ENCODE peak calls at places on chromosomes 5 and 9, in four cellular contexts. U is stomach, Q is prostate gland, K is transverse colon. L is an unnamed sample.

GRCh38 chr9:85603920-85604319 is 137.8 kb downstream of the AGTPBP1 start:
- DNase-seq in U (no peak), Q (no peak), K (no peak), L (no peak)

GRCh38 chr5:6582507-6583048 is 50.3 kb downstream of the NSUN2 start:
- DNase-seq in K (no peak), U (no peak), Q (no peak), L (no peak)

GRCh38 chr9:104025945-104026344 is 68.2 kb upstream of the SMC2 start:
- DNase-seq in K (no peak), Q (no peak), U (no peak), L (no peak)

GRCh38 chr5:136015966-136016365 is 12.8 kb upstream of the TGFBI start:
- DNase-seq in K (no peak), Q (no peak), U (no peak), L (no peak)

GRCh38 chr9:16515207-16515606 is 355.3 kb downstream of the BNC2 start:
- DNase-seq in Q (no peak), U (no peak), K (no peak), L (no peak)

GRCh38 chr9:27726244-27727141 is 153.2 kb upstream of the C9orf72 start:
- DNase-seq in Q (peak; percentile 42), K (peak; percentile 59), U (peak; percentile 52), L (no peak)

GRCh38 chr5:84304591-84304990 is 80.1 kb downstream of the EDIL3 start:
- DNase-seq in U (no peak), K (no peak), Q (no peak), L (no peak)

GRCh38 chr5:57004800-57005199 is 52.9 kb upstream of the MIER3 start:
- DNase-seq in K (no peak), Q (no peak), U (no peak), L (no peak)

GRCh38 chr5:115414406-115415142 is 118.1 kb upstream of the CCDC112 start:
- DNase-seq in U (no peak), K (peak; percentile 50), Q (no peak), L (no peak)

GRCh38 chr5:179317411-179318192 is 27.7 kb downstream of the ADAMTS2 start:
- DNase-seq in U (no peak), K (no peak), Q (no peak), L (peak; percentile 63)

GRCh38 chr5:68420476-68421344 is 205.2 kb downstream of the PIK3R1 start:
- DNase-seq in U (peak; percentile 52), Q (no peak), K (peak; percentile 28), L (peak; percentile 86)

GRCh38 chr9:36100532-36100931 is 36.0 kb upstream of the GLIPR2 start:
- DNase-seq in K (no peak), U (no peak), Q (no peak), L (no peak)

GRCh38 chr5:59517926-59518585 is 375.5 kb downstream of the PDE4D start:
- DNase-seq in Q (no peak), U (no peak), K (no peak), L (no peak)

GRCh38 chr5:170747851-170748250 is 35.7 kb upstream of the GABRP start:
- DNase-seq in U (no peak), K (no peak), Q (no peak), L (no peak)

GRCh38 chr5:89351975-89352374 is 469.0 kb upstream of the MEF2C start:
- DNase-seq in Q (no peak), K (no peak), U (no peak), L (no peak)

GRCh38 chr5:172743112-172743959 is 27.7 kb downstream of the DUSP1 start:
- DNase-seq in K (no peak), U (no peak), Q (no peak), L (no peak)

GRCh38 chr9:92463989-92464388 is 18.3 kb downstream of the ASPN start:
- DNase-seq in U (no peak), K (no peak), Q (no peak), L (no peak)
- TF ChIP-seq POLR2AphosphoS5 in U (peak; percentile 62), K (peak; percentile 59), Q (peak; percentile 69), L (no peak)

GRCh38 chr5:107658528-107658927 is 12.2 kb downstream of the EFNA5 start:
- DNase-seq in K (no peak), U (no peak), Q (no peak), L (no peak)
- H3K4me3 ChIP-seq in K (no peak overlapping the region), U (no peak overlapping the region), Q (no peak overlapping the region), L (no peak overlapping the region)

GRCh38 chr5:150561192-150561512 is 53.2 kb downstream of the NDST1 start:
- DNase-seq in Q (no peak), U (no peak), K (no peak), L (no peak)

GRCh38 chr5:150559088-150559487 is 51.2 kb downstream of the NDST1 start:
- DNase-seq in Q (no peak), K (no peak), U (no peak), L (no peak)

GRCh38 chr5:150559701-150560100 is 51.8 kb downstream of the NDST1 start:
- DNase-seq in K (no peak), U (no peak), Q (no peak), L (no peak)

GRCh38 chr5:150561571-150562295 is 53.8 kb downstream of the NDST1 start:
- DNase-seq in U (no peak), K (no peak), Q (no peak), L (no peak)

DNA sequence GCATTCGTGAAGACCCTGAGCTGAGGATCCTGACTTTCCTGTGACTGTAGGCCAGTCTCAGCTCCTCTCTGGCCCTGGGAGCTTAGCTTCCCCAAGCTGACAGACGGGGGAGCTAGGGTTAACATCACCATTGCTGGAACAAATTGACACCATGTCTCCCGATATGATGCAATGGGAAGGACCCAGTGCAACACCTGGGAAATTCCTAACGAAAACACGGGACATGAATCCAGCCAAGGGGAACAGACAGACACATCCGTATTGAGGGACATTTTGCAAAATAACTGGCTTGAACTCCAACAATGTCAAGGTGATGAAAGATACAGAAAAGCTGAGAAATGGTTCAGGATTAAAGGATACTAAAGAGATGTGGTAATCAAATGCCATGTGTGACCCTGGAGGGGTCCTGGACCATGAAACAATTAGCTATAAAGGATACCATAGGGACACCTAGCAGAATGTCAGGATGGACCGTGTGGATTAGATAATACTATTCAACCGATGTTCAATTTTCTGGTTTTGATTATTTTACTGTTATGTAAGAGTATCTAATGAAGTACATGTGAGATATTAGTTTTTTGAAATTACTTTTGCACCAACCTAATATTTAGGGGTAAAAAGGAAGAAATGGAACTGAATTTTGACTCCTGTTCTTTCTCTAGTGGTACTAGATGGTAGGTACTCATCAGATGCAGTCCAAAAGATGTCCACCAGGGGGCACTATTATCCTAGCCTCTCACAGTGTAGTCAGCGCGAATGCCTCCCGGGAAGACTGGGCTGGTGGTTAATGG is 52.7 kb downstream of the NDST1 start:
- DNase-seq in Q (peak; percentile 91), K (peak; percentile 93), U (peak; percentile 92), L (no peak)
- TF ChIP-seq POLR2AphosphoS5 in Q (peak; percentile 47), K (no peak), U (no peak), L (peak; percentile 51)

GRCh38 chr5:143121135-143121474 is 282.4 kb downstream of the NR3C1 start:
- DNase-seq in K (no peak), Q (no peak), U (no peak), L (no peak)
- H3K4me3 ChIP-seq in K (no peak overlapping the region), Q (no peak overlapping the region), U (no peak overlapping the region), L (no peak overlapping the region)

DNA sequence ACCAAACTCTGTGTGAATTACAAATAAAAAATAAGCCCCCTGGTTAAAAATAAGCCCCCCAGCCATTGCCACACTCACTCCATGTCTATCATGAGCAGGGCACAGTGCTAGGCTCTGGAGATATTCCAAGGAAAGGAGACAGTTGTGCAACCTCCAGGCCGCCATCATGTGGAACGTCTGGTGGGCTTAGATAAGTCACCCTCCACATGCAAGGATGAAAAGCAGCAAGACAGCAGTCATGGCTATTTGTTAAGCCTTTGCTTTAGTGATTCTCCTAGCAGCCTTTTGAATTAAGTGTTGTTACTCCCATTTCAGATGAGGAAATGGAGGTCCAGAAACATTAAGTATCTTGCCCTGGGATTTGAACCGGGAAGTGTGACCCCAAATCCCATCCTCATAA is 94.8 kb downstream of the DCP2 start:
- DNase-seq in Q (no peak), U (no peak), K (no peak), L (no peak)
- TF ChIP-seq POLR2AphosphoS5 in Q (no peak), U (no peak), K (no peak), L (no peak)

GRCh38 chr9:92001244-92001643 is 51.2 kb upstream of the ROR2 start:
- DNase-seq in Q (no peak), K (no peak), U (no peak), L (no peak)

GRCh38 chr9:92003308-92004044 is 53.4 kb upstream of the ROR2 start:
- DNase-seq in U (no peak), K (no peak), Q (no peak), L (no peak)

GRCh38 chr9:92004045-92004392 is 54.0 kb upstream of the ROR2 start:
- DNase-seq in Q (no peak), U (no peak), K (no peak), L (no peak)
- H3K4me3 ChIP-seq in Q (no peak overlapping the region), U (no peak overlapping the region), K (no peak overlapping the region), L (no peak overlapping the region)

DNA sequence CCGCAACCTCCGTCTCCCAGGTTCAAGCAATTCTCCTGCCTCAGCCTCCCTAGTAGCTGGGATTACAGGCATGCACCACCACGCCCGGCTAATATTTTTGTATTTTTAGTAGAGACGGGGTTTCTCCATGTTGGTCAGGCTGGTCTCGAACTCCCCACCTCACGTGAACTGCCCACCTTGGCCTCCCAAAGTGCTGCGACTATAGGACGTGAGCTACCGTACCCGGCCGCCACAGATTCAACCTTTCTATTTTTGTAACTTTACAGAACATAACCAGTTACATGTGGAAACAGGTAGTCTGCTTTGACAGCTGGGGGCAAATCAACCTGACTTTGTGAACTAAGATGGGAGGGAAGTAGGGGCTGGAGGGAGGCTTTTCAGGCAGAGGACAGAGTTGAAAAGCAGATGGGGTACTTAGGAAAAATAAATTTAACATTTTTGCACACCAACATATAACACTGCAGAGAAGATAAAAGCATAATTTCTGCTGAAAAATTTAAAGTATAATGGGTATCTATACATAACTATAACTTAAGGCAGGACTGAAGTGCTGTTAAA is 5.2 kb downstream of the RPL37 start:
- DNase-seq in U (no peak), Q (no peak), K (no peak), L (no peak)
- TF ChIP-seq POLR2AphosphoS5 in U (no peak), Q (no peak), K (no peak), L (no peak)

DNA sequence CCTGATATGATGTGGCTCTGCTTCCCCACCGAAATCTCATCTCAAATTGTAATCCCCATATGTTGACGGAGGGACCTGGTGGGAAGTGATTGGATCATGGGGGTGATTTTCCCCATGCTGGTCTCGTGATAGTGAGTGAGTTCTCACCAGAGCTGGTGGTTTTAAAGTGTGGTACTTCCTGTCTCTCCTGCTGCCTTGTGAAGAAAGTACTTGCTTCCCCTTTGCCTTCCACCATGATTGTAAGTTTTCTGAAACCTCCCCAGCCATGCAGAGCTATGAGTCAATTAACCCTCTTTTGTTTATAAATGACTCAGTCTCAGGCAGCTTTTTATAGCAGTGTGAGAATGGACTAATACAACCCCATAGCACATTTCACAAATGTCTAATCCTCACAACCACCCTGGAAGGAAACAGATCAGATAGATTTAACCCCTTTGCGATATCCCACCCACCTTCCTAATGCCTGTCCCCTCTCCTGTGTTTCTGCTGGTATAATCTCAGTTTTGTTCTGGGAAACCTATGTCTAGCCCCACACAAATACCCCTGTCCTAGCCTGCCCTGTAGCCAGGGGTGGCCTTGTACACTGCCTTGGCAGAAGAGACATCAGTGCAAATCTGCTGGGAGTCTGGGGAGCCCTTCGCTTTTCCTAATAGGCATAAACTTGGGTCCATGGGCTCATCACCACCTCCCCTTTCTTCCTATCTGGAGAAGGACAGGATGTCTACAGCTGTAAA is 157.0 kb upstream of the RAI14 start:
- DNase-seq in U (no peak), Q (no peak), K (no peak), L (no peak)
- H3K4me3 ChIP-seq in U (no peak overlapping the region), Q (no peak overlapping the region), K (no peak overlapping the region), L (no peak overlapping the region)

L was measured in spleen.